ENCODE peak calls at places on chromosomes 6 and 20, in nine cellular contexts. Q is ureter; L is hepatic stellate cell; Z is neural progenitor cell; K is T follicular helper cell; X is stimulated activated CD4-positive, alpha-beta T cell treated with anti-CD3 and anti-CD28 coated beads, Interleukin-2, amount 100 ng/mL, for 4 hours; T is GM12865; I is MV-4-11; W is AG08396. O is an unnamed sample.

GRCh38 chr6:118933855-118934460 is 1.0 kb downstream of the MCM9 start:
- DNase-seq in Q (no peak), L (no peak), Z (no peak), K (no peak), X (no peak), T (no peak), I (no peak), W (no peak), O (no peak)

GRCh38 chr6:157755752-157756411 is 67.2 kb upstream of the SNX9 start:
- DNase-seq in Q (no peak), L (no peak), Z (no peak), K (no peak), X (peak; percentile 75), T (no peak), I (no peak), W (no peak), O (no peak)

GRCh38 chr6:29653452-29654038 is 3.3 kb upstream of the MOG start:
- DNase-seq in Q (no peak), L (peak; percentile 62), Z (peak; percentile 87), K (peak; percentile 25), X (peak; percentile 30), T (peak; percentile 87), I (peak; percentile 42), W (peak; percentile 60), O (no peak)

GRCh38 chr20:2748551-2749342 is 51.7 kb downstream of the CPXM1 start:
- DNase-seq in Q (no peak), L (no peak), Z (no peak), K (no peak), X (no peak), T (no peak), I (no peak), W (no peak), O (peak; percentile 81)

GRCh38 chr6:160102956-160103824 is 18.4 kb upstream of the SLC22A1 start:
- DNase-seq in Q (no peak), L (peak; percentile 43), Z (peak; percentile 48), K (no peak), X (no peak), T (peak; percentile 53), I (peak; percentile 25), W (peak; percentile 62), O (no peak)

GRCh38 chr20:57656252-57656820 is 36.1 kb upstream of the ZBP1 start:
- DNase-seq in Q (peak; percentile 36), L (peak; percentile 2), Z (no peak), K (no peak), X (no peak), T (no peak), I (no peak), W (peak; percentile 5), O (no peak)

GRCh38 chr6:4441981-4442434 is 306.6 kb upstream of the ECI2 start:
- DNase-seq in Q (no peak), L (no peak), Z (no peak), K (no peak), X (no peak), T (no peak), I (no peak), W (peak; percentile 39), O (no peak)

GRCh38 chr6:39731565-39731964 is 6.4 kb upstream of the KIF6 start:
- DNase-seq in Q (no peak), L (no peak), Z (peak; percentile 41), K (no peak), X (no peak), T (no peak), I (no peak), W (no peak), O (no peak)

GRCh38 chr6:37092851-37093727 is 76.9 kb upstream of the PIM1 start:
- DNase-seq in Q (no peak), L (no peak), Z (no peak), K (no peak), X (no peak), T (no peak), I (no peak), W (no peak), O (no peak)

GRCh38 chr6:151481752-151482151 is 12.1 kb upstream of the CCDC170 start:
- DNase-seq in Q (no peak), L (no peak), Z (no peak), K (no peak), X (no peak), T (no peak), I (peak; percentile 65), W (no peak), O (no peak)

GRCh38 chr6:147170269-147170668 is 33.9 kb upstream of the STXBP5 start:
- DNase-seq in Q (no peak), L (peak; percentile 47), Z (no peak), K (no peak), X (no peak), T (no peak), I (no peak), W (peak; percentile 56), O (no peak)

GRCh38 chr20:39850821-39851330 is 838.2 kb downstream of the MAFB start:
- DNase-seq in Q (no peak), L (no peak), Z (peak; percentile 37), K (no peak), X (no peak), T (no peak), I (no peak), W (no peak), O (no peak)

GRCh38 chr20:50799176-50799889 is 4.5 kb downstream of the BCAS4 start:
- DNase-seq in Q (no peak), L (no peak), Z (no peak), K (no peak), X (no peak), T (peak; percentile 75), I (no peak), W (no peak), O (no peak)

GRCh38 chr6:34912715-34913464 is 23.8 kb downstream of the ANKS1A start:
- DNase-seq in Q (no peak), L (peak; percentile 60), Z (no peak), K (no peak), X (peak; percentile 18), T (peak; percentile 76), I (peak; percentile 52), W (peak; percentile 75), O (no peak)

GRCh38 chr20:45311589-45312211 is 3.6 kb upstream of the MATN4 start:
- DNase-seq in Q (no peak), L (peak; percentile 80), Z (peak; percentile 85), K (peak; percentile 37), X (peak; percentile 47), T (peak; percentile 68), I (peak; percentile 36), W (peak; percentile 86), O (no peak)

GRCh38 chr20:44800398-44801046 is 9.8 kb downstream of the RIMS4 start:
- DNase-seq in Q (no peak), L (no peak), Z (peak; percentile 55), K (no peak), X (no peak), T (no peak), I (no peak), W (no peak), O (no peak)

GRCh38 chr6:114390176-114390575 is 47.4 kb upstream of the HS3ST5 start:
- DNase-seq in Q (no peak), L (no peak), Z (peak; percentile 33), K (no peak), X (no peak), T (no peak), I (no peak), W (no peak), O (no peak)

GRCh38 chr6:132300323-132300949 is 100.8 kb downstream of the MOXD1 start:
- DNase-seq in Q (no peak), L (peak; percentile 4), Z (peak; percentile 77), K (no peak), X (no peak), T (peak; percentile 67), I (peak; percentile 19), W (peak; percentile 44), O (no peak)

GRCh38 chr20:49945306-49945700 is 9.1 kb downstream of the RNF114 start:
- DNase-seq in Q (no peak), L (no peak), Z (no peak), K (no peak), X (no peak), T (no peak), I (no peak), W (no peak), O (no peak)

GRCh38 chr6:37059344-37060194 is 54.1 kb downstream of the FGD2 start:
- DNase-seq in Q (peak; percentile 75), L (peak; percentile 96), Z (peak; percentile 84), K (no peak), X (no peak), T (peak; percentile 19), I (no peak), W (peak; percentile 90), O (no peak)

GRCh38 chr6:70371454-70372105 is 41.7 kb upstream of the FAM135A start:
- DNase-seq in Q (no peak), L (peak; percentile 17), Z (peak; percentile 28), K (no peak), X (no peak), T (peak; percentile 55), I (peak; percentile 61), W (peak; percentile 45), O (no peak)

GRCh38 chr6:114140416-114140815 is 169.5 kb upstream of the HDAC2 start:
- DNase-seq in Q (no peak), L (no peak), Z (no peak), K (no peak), X (no peak), T (no peak), I (no peak), W (peak; percentile 15), O (no peak)

GRCh38 chr6:41373919-41374617 is 38.7 kb downstream of the NCR2 start:
- DNase-seq in Q (no peak), L (no peak), Z (peak; percentile 77), K (no peak), X (no peak), T (no peak), I (no peak), W (no peak), O (no peak)

O was measured in vagina.